ENCODE peak calls at places on chromosomes 7 and 10, in six cellular contexts. H is body of pancreas, G is heart right ventricle, J is prostate gland, S is GM23338, U is PC-3. B is an unnamed sample.
A peak's percentile ranks its signal among the peaks of the same experiment; 100 is the strongest.

GRCh38 chr7:135204271-135204872 is 7.0 kb downstream of the WDR91 start:
- DNase-seq in U (no peak), J (no peak), H (no peak), G (no peak), S (no peak), B (no peak)

GRCh38 chr10:78997635-78998618 is 70.8 kb upstream of the ZMIZ1 start:
- DNase-seq in U (no peak), J (no peak), S (no peak), G (no peak), H (no peak), B (no peak)

GRCh38 chr10:16116404-16117304 is 256.3 kb upstream of the MINDY3 start:
- DNase-seq in S (peak; percentile 77), H (peak; percentile 19), U (peak; percentile 23), J (no peak), G (no peak), B (no peak)

GRCh38 chr7:101077303-101078086 is 7.8 kb upstream of the TRIM56 start:
- DNase-seq in U (peak; percentile 90), J (peak; percentile 76), G (peak; percentile 66), H (peak; percentile 86), S (peak; percentile 96), B (no peak)

GRCh38 chr10:132911712-132912097 is 30.7 kb downstream of the CFAP46 start:
- DNase-seq in H (no peak), G (no peak), J (no peak), S (no peak), U (no peak), B (no peak)

GRCh38 chr7:88291401-88292173 is 15.1 kb downstream of the STEAP4 start:
- DNase-seq in G (no peak), U (peak; percentile 86), S (no peak), H (no peak), J (peak; percentile 29), B (no peak)

GRCh38 chr10:129511758-129512157 is 44.7 kb downstream of the MGMT start:
- DNase-seq in H (no peak), S (peak; percentile 9), U (no peak), J (no peak), G (no peak), B (no peak)

GRCh38 chr7:32879460-32879859 is 12.1 kb downstream of the KBTBD2 start:
- DNase-seq in U (no peak), G (no peak), S (no peak), J (no peak), H (no peak), B (no peak)

GRCh38 chr7:2934211-2934731 is 90.2 kb upstream of the GNA12 start:
- DNase-seq in J (no peak), U (peak; percentile 64), H (no peak), S (no peak), G (no peak), B (no peak)

DNA sequence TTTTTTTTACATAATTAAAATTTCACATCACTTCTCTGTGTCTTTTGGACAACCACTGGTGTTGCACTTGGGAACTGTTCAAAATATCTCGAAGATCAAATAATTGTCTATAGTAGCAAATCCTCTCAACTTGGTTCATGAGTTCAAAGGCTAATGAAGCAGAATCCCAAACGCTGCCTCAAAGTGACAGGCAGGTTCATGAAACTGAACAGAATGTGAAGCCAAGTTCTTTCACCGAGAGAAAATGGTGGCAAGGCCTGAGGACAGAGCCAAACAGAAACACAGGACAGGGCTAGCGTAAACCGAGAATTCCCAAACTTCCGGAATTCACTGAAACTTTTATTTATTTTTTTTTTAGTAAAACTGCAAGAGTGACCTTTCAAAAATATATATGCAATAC is 21.1 kb downstream of the SMURF1 start:
- DNase-seq in J (no peak), G (no peak), H (no peak), S (no peak), U (no peak), B (no peak)
- H3K4me1 ChIP-seq in J (peaks cover 6% of the 10 kb centered on the region), G (peaks cover 82% of the 10 kb centered on the region), H (peaks cover 42% of the 10 kb centered on the region), S (peaks cover 15% of the 10 kb centered on the region), U (peaks cover 38% of the 10 kb centered on the region), B (peaks cover 30% of the 10 kb centered on the region)

DNA sequence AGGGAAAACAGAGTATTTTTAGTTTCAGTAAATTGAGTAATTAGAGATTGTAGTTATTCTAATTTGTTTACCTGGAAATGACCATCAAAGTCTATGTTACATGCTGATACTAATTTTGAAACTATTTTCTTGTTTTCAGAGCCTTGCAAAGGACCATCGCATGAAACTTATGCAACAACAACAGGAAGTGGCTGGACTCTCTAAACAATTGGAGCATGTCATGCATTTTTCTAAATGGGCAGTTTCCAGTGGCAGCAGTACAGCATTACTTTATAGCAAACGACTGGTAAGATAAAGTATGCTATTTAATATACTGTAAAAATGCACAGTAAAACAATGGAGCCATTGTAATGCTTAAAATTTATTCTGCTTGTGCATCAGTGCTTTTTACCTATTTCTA is 78.5 kb downstream of the TRIM24 start:
- DNase-seq in G (no peak), J (no peak), H (no peak), S (no peak), U (no peak), B (no peak)
- H3K36me3 ChIP-seq in G (no peaks in the 10 kb centered on the region), J (no peaks in the 10 kb centered on the region), H (peaks cover 16% of the 10 kb centered on the region), S (peaks cover 47% of the 10 kb centered on the region), U (peaks cover 14% of the 10 kb centered on the region), B (peaks cover 3% of the 10 kb centered on the region)

GRCh38 chr10:21510218-21511070 is 15.0 kb downstream of the SKIDA1 start:
- DNase-seq in U (no peak), G (peak; percentile 21), J (no peak), S (peak; percentile 86), H (no peak), B (no peak)
- H3K4me1 ChIP-seq in U (peaks cover under 1% of the 10 kb centered on the region), G (peaks cover 10% of the 10 kb centered on the region), J (no peaks in the 10 kb centered on the region), S (peaks cover 73% of the 10 kb centered on the region), H (no peaks in the 10 kb centered on the region), B (no peaks in the 10 kb centered on the region)

DNA sequence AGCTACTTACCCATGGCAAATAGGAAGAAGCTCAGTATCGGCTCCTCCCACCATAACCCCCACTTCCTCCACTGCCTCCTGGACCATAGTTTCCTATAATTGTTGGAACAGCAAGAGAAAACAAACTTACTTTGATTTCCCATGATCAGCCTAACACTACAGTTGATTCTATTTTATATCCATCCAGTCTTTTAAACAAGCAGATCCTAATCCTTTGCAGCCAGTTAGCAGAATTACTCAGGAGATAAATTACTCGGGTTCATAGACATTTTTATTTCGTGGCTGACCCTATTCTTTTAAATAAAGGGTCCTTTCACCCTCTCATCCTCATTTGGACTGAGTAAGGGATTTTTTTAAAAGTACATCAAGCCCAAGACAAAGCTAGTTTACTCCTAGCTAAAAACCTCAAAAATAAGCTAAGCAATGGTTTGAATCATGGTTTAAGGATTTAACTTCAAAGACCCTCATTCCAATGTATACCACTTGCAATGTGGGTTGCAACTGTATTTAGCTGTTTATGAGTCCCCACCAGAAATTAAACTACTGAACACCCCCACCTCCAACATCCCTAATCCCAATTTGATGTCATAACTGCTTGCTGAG is 8.0 kb downstream of the HNRNPA2B1 start:
- DNase-seq in G (no peak), H (no peak), U (no peak), S (no peak), J (no peak), B (no peak)
- H3K36me3 ChIP-seq in G (no peaks in the 10 kb centered on the region), H (peaks cover 69% of the 10 kb centered on the region), U (peaks cover 90% of the 10 kb centered on the region), S (peaks cover 84% of the 10 kb centered on the region), J (peaks cover 9% of the 10 kb centered on the region), B (peaks cover 88% of the 10 kb centered on the region)